ENCODE peak calls at places on chromosomes 2 and 18, in six cellular contexts. F, S, Q, D, K and T are unnamed samples.

GRCh38 chr2:231394201-231395141 is 1.0 kb upstream of the B3GNT7 start:
- DNase-seq in F (peak; percentile 59), S (no peak), Q (no peak), D (no peak), K (peak; percentile 29), T (peak; percentile 57)

GRCh38 chr18:48580066-48580465 is 41.2 kb downstream of the CTIF start:
- DNase-seq in F (no peak), S (no peak), Q (no peak), D (no peak), K (no peak), T (no peak)

GRCh38 chr18:46297124-46297523 is 192.9 kb downstream of the HAUS1 start:
- DNase-seq in F (no peak), S (no peak), Q (no peak), D (no peak), K (no peak), T (no peak)

GRCh38 chr18:23835076-23835475 is 145.8 kb downstream of the LAMA3 start:
- DNase-seq in F (no peak), S (no peak), Q (peak; percentile 58), D (no peak), K (no peak), T (no peak)

GRCh38 chr2:10042301-10043161 is 819 bp upstream of the KLF11 start:
- DNase-seq in F (peak; percentile 80), S (peak; percentile 60), Q (peak; percentile 91), D (peak; percentile 94), K (peak; percentile 33), T (no peak)

GRCh38 chr2:184498936-184499335 is 99.4 kb upstream of the ZNF804A start:
- DNase-seq in F (no peak), S (no peak), Q (no peak), D (no peak), K (peak; percentile 4), T (no peak)

GRCh38 chr2:227456772-227457171 is 15.2 kb upstream of the AGFG1 start:
- DNase-seq in F (no peak), S (peak; percentile 55), Q (no peak), D (no peak), K (no peak), T (no peak)

GRCh38 chr2:225670111-225670974 is 270.8 kb downstream of the NYAP2 start:
- DNase-seq in F (peak; percentile 32), S (peak; percentile 68), Q (no peak), D (no peak), K (no peak), T (peak; percentile 17)

GRCh38 chr2:62197609-62198236 is 1.8 kb downstream of the B3GNT2 start:
- DNase-seq in F (no peak), S (peak; percentile 39), Q (peak; percentile 89), D (peak; percentile 48), K (peak; percentile 50), T (peak; percentile 68)

GRCh38 chr2:10281891-10282290 is 20.8 kb upstream of the HPCAL1 start:
- DNase-seq in F (no peak), S (no peak), Q (peak; percentile 59), D (no peak), K (no peak), T (no peak)

GRCh38 chr2:186582698-186583097 is 7.2 kb upstream of the ITGAV start:
- DNase-seq in F (no peak), S (no peak), Q (no peak), D (no peak), K (no peak), T (no peak)

GRCh38 chr18:58004317-58004716 is 39.7 kb upstream of the NEDD4L start:
- DNase-seq in F (peak; percentile 61), S (peak; percentile 77), Q (no peak), D (no peak), K (no peak), T (no peak)

GRCh38 chr2:72012886-72013574 is 134.6 kb downstream of the CYP26B1 start:
- DNase-seq in F (no peak), S (no peak), Q (no peak), D (no peak), K (no peak), T (peak; percentile 67)